ENCODE peak calls at places on chromosomes 6 and 20, in nine cellular contexts. Z is endothelial cell of umbilical vein; Q is ovary; C is body of pancreas; W is CD8-positive, alpha-beta T cell; J is mammary epithelial cell; F is cardiac muscle cell; O is HCT116; U is adrenal gland. X is an unnamed sample. For H3K4me1 and H3K36me3, the result is how much of the 10 kb centered on the place peaks cover.

GRCh38 chr20:10603378-10603777 is 70.4 kb downstream of the JAG1 start:
- DNase-seq in Z (no peak), Q (no peak), C (no peak), W (no peak), J (no peak), F (no peak), O (no peak), U (no peak), X (no peak)

GRCh38 chr6:24879351-24879750 is 56.4 kb downstream of the RIPOR2 start:
- DNase-seq in Z (no peak), Q (no peak), C (no peak), W (no peak), J (no peak), F (no peak), O (no peak), U (no peak), X (no peak)

GRCh38 chr6:129370268-129370916 is 339.6 kb downstream of the ARHGAP18 start:
- DNase-seq in Z (peak), Q (peak), C (no peak), W (peak), J (peak), F (peak), O (peak), U (peak), X (peak)

GRCh38 chr6:155974359-155974758 is 518.7 kb upstream of the NOX3 start:
- DNase-seq in Z (no peak), Q (no peak), C (no peak), W (no peak), J (no peak), F (no peak), O (no peak), U (no peak), X (no peak)

GRCh38 chr6:25250878-25251277 is 28.3 kb upstream of the CARMIL1 start:
- DNase-seq in Z (no peak), Q (no peak), C (no peak), W (no peak), J (peak), F (no peak), O (peak), U (no peak), X (no peak)

GRCh38 chr6:40953486-40953885 is 85.5 kb downstream of the UNC5CL start:
- DNase-seq in Z (no peak), Q (no peak), C (no peak), W (no peak), J (no peak), F (peak), O (no peak), U (no peak), X (peak)

GRCh38 chr6:30839666-30840065 is 44.7 kb upstream of the DDR1 start:
- DNase-seq in Z (no peak), Q (no peak), C (no peak), W (no peak), J (no peak), F (no peak), O (no peak), U (no peak), X (no peak)

GRCh38 chr6:13538084-13538483 is 36.3 kb upstream of the SIRT5 start:
- DNase-seq in Z (peak), Q (no peak), C (no peak), W (no peak), J (peak), F (peak), O (peak), U (no peak), X (peak)

GRCh38 chr6:37456816-37457560 is 24.0 kb downstream of the CMTR1 start:
- DNase-seq in Z (no peak), Q (peak), C (no peak), W (no peak), J (no peak), F (peak), O (no peak), U (peak), X (no peak)

GRCh38 chr20:8366303-8366923 is 234.3 kb downstream of the PLCB1 start:
- DNase-seq in Z (no peak), Q (no peak), C (no peak), W (no peak), J (no peak), F (no peak), O (no peak), U (no peak), X (no peak)

GRCh38 chr6:166406197-166406596 is 23.5 kb upstream of the MPC1 start:
- DNase-seq in Z (no peak), Q (no peak), C (no peak), W (peak), J (no peak), F (no peak), O (no peak), U (no peak), X (no peak)

GRCh38 chr6:111748247-111748647 is 125.0 kb downstream of the FYN start:
- DNase-seq in Z (peak), Q (no peak), C (no peak), W (no peak), J (no peak), F (no peak), O (no peak), U (no peak), X (no peak)

GRCh38 chr6:3592371-3592941 is 135.6 kb upstream of the SLC22A23 start:
- DNase-seq in Z (peak), Q (no peak), C (no peak), W (no peak), J (peak), F (peak), O (peak), U (no peak), X (peak)

GRCh38 chr6:138028893-138029292 is 78.3 kb downstream of the PERP start:
- DNase-seq in Z (no peak), Q (no peak), C (no peak), W (no peak), J (peak), F (no peak), O (no peak), U (no peak), X (no peak)
- H3K4me1 ChIP-seq in Z (under half), Q (under half), C (under half), W (under half), J (under half), F (under half), O (under half), U (under half), X (under half)

GRCh38 chr6:160519603-160520042 is 144.5 kb downstream of the LPA start:
- DNase-seq in Z (peak), Q (no peak), C (no peak), W (no peak), J (peak), F (no peak), O (peak), U (no peak), X (no peak)
- TF ChIP-seq CTCF in Z (no peak), Q (no peak), C (peak), W (no peak), J (peak), F (peak), O (no peak), U (peak), X (peak)

GRCh38 chr6:107627928-107628327 is 138.0 kb downstream of the SOBP start:
- DNase-seq in Z (no peak), Q (no peak), C (no peak), W (no peak), J (no peak), F (no peak), O (no peak), U (no peak), X (no peak)

GRCh38 chr6:107624050-107624449 is 134.1 kb downstream of the SOBP start:
- DNase-seq in Z (no peak), Q (no peak), C (no peak), W (no peak), J (no peak), F (no peak), O (no peak), U (no peak), X (no peak)

GRCh38 chr6:107624541-107624940 is 134.6 kb downstream of the SOBP start:
- DNase-seq in Z (peak), Q (no peak), C (no peak), W (no peak), J (peak), F (no peak), O (no peak), U (no peak), X (no peak)

GRCh38 chr6:107626645-107627044 is 136.7 kb downstream of the SOBP start:
- DNase-seq in Z (no peak), Q (no peak), C (no peak), W (no peak), J (no peak), F (no peak), O (no peak), U (no peak), X (no peak)

GRCh38 chr6:107625264-107625663 is 135.3 kb downstream of the SOBP start:
- DNase-seq in Z (no peak), Q (no peak), C (no peak), W (no peak), J (no peak), F (no peak), O (no peak), U (no peak), X (no peak)
- H3K36me3 ChIP-seq in Z (under half), Q (under half), C (under half), W (under half), J (under half), F (under half), O (under half), U (under half), X (under half)

DNA sequence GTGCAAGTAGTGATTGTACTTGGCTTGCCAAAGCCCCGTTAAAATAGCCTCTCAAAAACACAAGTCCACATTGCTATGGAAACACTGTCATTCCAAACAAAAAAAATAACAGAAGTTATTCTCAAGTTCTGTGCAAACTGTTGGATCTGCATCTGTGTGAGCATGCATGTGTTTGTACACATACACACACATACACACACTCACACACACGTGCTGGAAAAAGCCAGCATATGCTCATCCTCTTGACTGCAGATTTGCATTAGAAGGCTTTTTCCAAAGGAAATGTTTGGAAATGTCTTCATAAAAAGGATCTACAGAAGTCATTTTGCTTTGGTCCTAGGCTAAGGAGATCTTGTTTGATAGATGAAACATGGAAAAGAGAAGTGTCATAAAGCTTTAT is 13.4 kb upstream of the CBLN4 start:
- DNase-seq in Z (no peak), Q (no peak), C (no peak), W (no peak), J (no peak), F (no peak), O (no peak), U (no peak), X (no peak)
- H3K4me1 ChIP-seq in Z (under half), Q (under half), C (under half), W (under half), J (under half), F (under half), O (under half), U (under half), X (under half)

GRCh38 chr6:157488635-157489226 is 107.7 kb downstream of the ZDHHC14 start:
- DNase-seq in Z (no peak), Q (no peak), C (no peak), W (no peak), J (no peak), F (no peak), O (no peak), U (no peak), X (no peak)
- TF ChIP-seq CTCF in Z (no peak), Q (no peak), C (no peak), W (no peak), J (no peak), F (no peak), O (no peak), U (no peak), X (no peak)

GRCh38 chr6:154202334-154202733 is 154.3 kb downstream of the IPCEF1 start:
- DNase-seq in Z (no peak), Q (no peak), C (no peak), W (no peak), J (no peak), F (no peak), O (no peak), U (no peak), X (no peak)
- H3K36me3 ChIP-seq in Z (under half), Q (under half), C (under half), W (under half), J (under half), F (under half), O (under half), U (under half), X (under half)

GRCh38 chr20:17992224-17992637 is 23.4 kb downstream of the MGME1 start:
- DNase-seq in Z (no peak), Q (no peak), C (no peak), W (no peak), J (no peak), F (peak), O (no peak), U (no peak), X (no peak)
- H3K4me1 ChIP-seq in Z (under half), Q (under half), C (under half), W (under half), J (under half), F (under half), O (under half), U (under half), X (under half)

GRCh38 chr6:27809939-27810767 is 102.0 kb downstream of the OR2B2 start:
- DNase-seq in Z (peak), Q (peak), C (peak), W (peak), J (peak), F (peak), O (peak), U (peak), X (peak)
- TF ChIP-seq CTCF in Z (no peak), Q (peak), C (no peak), W (no peak), J (peak), F (peak), O (no peak), U (no peak), X (peak)